ENCODE peak calls at places on chromosomes 5 and 9, in five cellular contexts. S is mesendoderm, Y is neuronal stem cell, U is IMR-90, Q is H1. L is an unnamed sample.

GRCh38 chr5:128536229-128536860 is 1.7 kb downstream of the FBN2 start:
- DNase-seq in S (peak; percentile 77), Y (peak; percentile 52), U (peak; percentile 17), Q (no peak), L (peak; percentile 63)

GRCh38 chr9:94870793-94871558 is 144.5 kb downstream of the AOPEP start:
- DNase-seq in S (peak; percentile 58), Y (no peak), U (no peak), Q (no peak), L (no peak)

GRCh38 chr5:80689627-80690026 is 34.8 kb upstream of the DHFR start:
- DNase-seq in S (no peak), Y (no peak), U (no peak), Q (no peak), L (no peak)

GRCh38 chr5:179488464-179488863 is 61.9 kb upstream of the RUFY1 start:
- DNase-seq in S (no peak), Y (no peak), U (no peak), Q (no peak), L (no peak)

GRCh38 chr5:33433303-33434255 is 7.2 kb upstream of the TARS1 start:
- DNase-seq in S (no peak), Y (no peak), U (peak; percentile 68), Q (no peak), L (no peak)

GRCh38 chr5:149519624-149520023 is 31.6 kb downstream of the CSNK1A1 start:
- DNase-seq in S (peak; percentile 34), Y (no peak), U (no peak), Q (no peak), L (no peak)

GRCh38 chr9:37156781-37157356 is 36.5 kb downstream of the ZCCHC7 start:
- DNase-seq in S (peak; percentile 63), Y (no peak), U (peak; percentile 38), Q (no peak), L (no peak)

GRCh38 chr5:57176350-57176857 is 2.5 kb downstream of the GPBP1 start:
- DNase-seq in S (no peak), Y (no peak), U (peak; percentile 80), Q (no peak), L (no peak)

GRCh38 chr9:121685146-121685794 is 33.8 kb downstream of the DAB2IP start:
- DNase-seq in S (no peak), Y (no peak), U (no peak), Q (no peak), L (no peak)

GRCh38 chr9:91857291-91857781 is 92.7 kb downstream of the ROR2 start:
- DNase-seq in S (peak; percentile 69), Y (peak; percentile 62), U (peak; percentile 50), Q (no peak), L (peak; percentile 73)

GRCh38 chr9:78927099-78927940 is 630.4 kb downstream of the PSAT1 start:
- DNase-seq in S (no peak), Y (no peak), U (no peak), Q (no peak), L (no peak)

GRCh38 chr9:12775373-12775962 is 648 bp downstream of the LURAP1L start:
- DNase-seq in S (peak; percentile 8), Y (peak; percentile 47), U (no peak), Q (no peak), L (peak; percentile 53)

GRCh38 chr9:121684381-121685145 is 33.1 kb downstream of the DAB2IP start:
- DNase-seq in S (peak; percentile 80), Y (peak; percentile 35), U (no peak), Q (no peak), L (peak; percentile 79)

GRCh38 chr5:84374568-84374967 is 10.1 kb downstream of the EDIL3 start:
- DNase-seq in S (no peak), Y (no peak), U (no peak), Q (no peak), L (no peak)

GRCh38 chr9:89871871-89872331 is 267.1 kb downstream of the GADD45G start:
- DNase-seq in S (no peak), Y (no peak), U (no peak), Q (no peak), L (no peak)

GRCh38 chr9:96514108-96514824 is 64.3 kb downstream of the HABP4 start:
- DNase-seq in S (no peak), Y (no peak), U (peak; percentile 73), Q (no peak), L (no peak)

GRCh38 chr5:80963521-80963895 is 3.3 kb downstream of the RASGRF2 start:
- DNase-seq in S (no peak), Y (no peak), U (peak; percentile 3), Q (no peak), L (no peak)

GRCh38 chr9:99635032-99635431 is 186.7 kb upstream of the NR4A3 start:
- DNase-seq in S (no peak), Y (no peak), U (peak; percentile 10), Q (no peak), L (no peak)

GRCh38 chr5:122463221-122463620 is 151.2 kb downstream of the SNCAIP start:
- DNase-seq in S (no peak), Y (no peak), U (peak; percentile 87), Q (no peak), L (no peak)

GRCh38 chr5:34827594-34828506 is 11.1 kb upstream of the TTC23L start:
- DNase-seq in S (no peak), Y (no peak), U (no peak), Q (no peak), L (no peak)

GRCh38 chr5:160427607-160428006 is 6.0 kb downstream of the PTTG1 start:
- DNase-seq in S (no peak), Y (no peak), U (no peak), Q (no peak), L (no peak)

GRCh38 chr5:153629027-153629426 is 138.6 kb downstream of the GRIA1 start:
- DNase-seq in S (peak; percentile 98), Y (peak; percentile 31), U (peak; percentile 97), Q (peak; percentile 60), L (peak; percentile 75)

GRCh38 chr5:51225671-51226419 is 157.4 kb upstream of the ISL1 start:
- DNase-seq in S (peak; percentile 84), Y (no peak), U (no peak), Q (no peak), L (no peak)

GRCh38 chr5:72363146-72363802 is 43.1 kb downstream of the PTCD2 start:
- DNase-seq in S (peak; percentile 90), Y (no peak), U (peak; percentile 87), Q (no peak), L (peak; percentile 47)

GRCh38 chr5:23332650-23333251 is 174.7 kb upstream of the PRDM9 start:
- DNase-seq in S (peak; percentile 58), Y (no peak), U (no peak), Q (no peak), L (no peak)

DNA sequence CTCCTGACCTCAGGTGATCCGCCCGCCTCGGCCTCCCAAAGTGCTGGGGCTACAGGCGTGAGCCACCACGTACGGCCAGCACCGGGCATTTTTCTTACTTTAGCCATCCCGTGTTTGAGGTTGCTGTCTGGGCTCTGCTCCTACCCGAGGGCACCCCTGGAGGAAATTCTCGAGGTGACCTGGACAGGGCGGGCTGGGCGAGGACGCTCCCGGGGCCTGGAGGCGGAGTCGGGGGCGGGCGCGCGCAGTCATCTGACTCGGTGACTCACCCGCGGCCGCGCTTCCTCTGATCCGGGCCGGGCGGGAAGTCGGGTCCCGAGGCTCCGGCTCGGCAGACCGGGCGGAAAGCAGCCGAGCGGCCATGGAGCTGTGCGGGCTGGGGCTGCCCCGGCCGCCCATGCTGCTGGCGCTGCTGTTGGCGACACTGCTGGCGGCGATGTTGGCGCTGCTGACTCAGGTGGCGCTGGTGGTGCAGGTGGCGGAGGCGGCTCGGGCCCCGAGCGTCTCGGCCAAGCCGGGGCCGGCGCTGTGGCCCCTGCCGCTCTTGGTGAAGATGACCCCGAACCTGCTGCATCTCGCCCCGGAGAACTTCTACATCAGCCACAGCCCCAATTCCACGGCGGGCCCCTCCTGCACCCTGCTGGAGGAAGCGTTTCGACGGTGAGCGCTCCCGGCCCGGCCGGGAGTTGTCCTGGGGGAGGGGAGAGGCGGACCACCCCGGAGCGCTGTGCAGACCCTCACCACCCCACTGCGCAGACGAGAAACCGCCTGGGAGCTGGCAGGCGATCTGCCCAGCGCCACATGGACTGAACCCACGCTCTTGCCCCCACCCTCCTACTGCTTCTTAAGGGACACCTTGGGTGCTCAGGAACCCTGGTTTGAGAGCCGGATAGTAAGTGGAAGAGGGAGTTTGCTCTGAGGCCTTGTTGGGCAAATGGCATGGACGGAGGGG is at the start of gene HEXB:
- DNase-seq in S (peak; percentile 95), Y (peak; percentile 68), U (peak; percentile 76), Q (peak; percentile 51), L (peak; percentile 94)
- H2BK5ac ChIP-seq in S (no peak within 1 kb of the TSS), Y (peak within 1 kb of the TSS; percentile 46), U (peak within 1 kb of the TSS; percentile 65), Q (peak within 1 kb of the TSS; percentile 80), L (peak within 1 kb of the TSS; percentile 61)

GRCh38 chr9:98071737-98072136 is 15.2 kb downstream of the NANS start:
- DNase-seq in S (no peak), Y (no peak), U (no peak), Q (no peak), L (no peak)
- H2BK5ac ChIP-seq in S (no peak overlapping the region), Y (no peak overlapping the region), U (no peak overlapping the region), Q (no peak overlapping the region), L (no peak overlapping the region)

GRCh38 chr5:204966-205670 is 12.8 kb downstream of the CCDC127 start:
- DNase-seq in S (no peak), Y (no peak), U (no peak), Q (no peak), L (no peak)
- H2BK5ac ChIP-seq in S (no peak overlapping the region), Y (no peak overlapping the region), U (no peak overlapping the region), Q (no peak overlapping the region), L (no peak overlapping the region)

GRCh38 chr5:1200495-1201326 is 684 bp upstream of the SLC6A19 start:
- DNase-seq in S (no peak), Y (no peak), U (no peak), Q (no peak), L (no peak)

GRCh38 chr5:1201327-1202025 is at the start of gene SLC6A19:
- DNase-seq in S (no peak), Y (no peak), U (no peak), Q (no peak), L (no peak)

GRCh38 chr5:1203311-1203967 is 2.0 kb downstream of the SLC6A19 start:
- DNase-seq in S (no peak), Y (no peak), U (no peak), Q (no peak), L (no peak)

GRCh38 chr5:1202798-1203185 is 1.4 kb downstream of the SLC6A19 start:
- DNase-seq in S (no peak), Y (no peak), U (no peak), Q (no peak), L (no peak)

GRCh38 chr5:1202026-1202797 is 817 bp downstream of the SLC6A19 start:
- DNase-seq in S (no peak), Y (no peak), U (no peak), Q (no peak), L (no peak)
- H2BK5ac ChIP-seq in S (no peak overlapping the region), Y (peak overlapping the region; percentile 62), U (no peak overlapping the region), Q (no peak overlapping the region), L (no peak overlapping the region)

GRCh38 chr9:125534934-125535701 is 171.9 kb downstream of the MAPKAP1 start:
- DNase-seq in S (no peak), Y (no peak), U (no peak), Q (no peak), L (no peak)
- H2BK5ac ChIP-seq in S (no peak overlapping the region), Y (no peak overlapping the region), U (no peak overlapping the region), Q (no peak overlapping the region), L (no peak overlapping the region)

GRCh38 chr9:133935328-133936040 is 56.6 kb downstream of the VAV2 start:
- DNase-seq in S (no peak), Y (no peak), U (peak; percentile 70), Q (no peak), L (no peak)
- H2BK5ac ChIP-seq in S (no peak overlapping the region), Y (no peak overlapping the region), U (no peak overlapping the region), Q (peak overlapping the region; percentile 24), L (no peak overlapping the region)

L was measured in H9.